ENCODE peak calls at places on chromosome 7, in four cellular contexts. One of them, this sample, is unnamed.

GRCh38 chr7:127844707-127845331 is 186.4 kb downstream of the LRRC4 start:
- DNase-seq in suprapubic skin: no peak
- DNase-seq in testis: peak; percentile 74
- DNase-seq in thyroid gland: peak; percentile 62
- DNase-seq in this sample: peak; percentile 78

GRCh38 chr7:131218727-131219128 is 108.9 kb upstream of the MKLN1 start:
- DNase-seq in suprapubic skin: no peak
- DNase-seq in testis: no peak
- DNase-seq in thyroid gland: no peak
- DNase-seq in this sample: no peak

GRCh38 chr7:76428868-76429805 is 4.4 kb downstream of the ZP3 start:
- DNase-seq in suprapubic skin: peak; percentile 73
- DNase-seq in testis: no peak
- DNase-seq in thyroid gland: no peak
- DNase-seq in this sample: peak; percentile 58

GRCh38 chr7:16619979-16620408 is 25.6 kb downstream of the ANKMY2 start:
- DNase-seq in suprapubic skin: no peak
- DNase-seq in testis: no peak
- DNase-seq in thyroid gland: no peak
- DNase-seq in this sample: no peak

GRCh38 chr7:143390098-143390772 is 9.1 kb downstream of the ZYX start:
- DNase-seq in suprapubic skin: no peak
- DNase-seq in testis: no peak
- DNase-seq in thyroid gland: no peak
- DNase-seq in this sample: no peak

GRCh38 chr7:93036807-93037206 is 81.0 kb downstream of the SAMD9 start:
- DNase-seq in suprapubic skin: no peak
- DNase-seq in testis: no peak
- DNase-seq in thyroid gland: no peak
- DNase-seq in this sample: no peak

GRCh38 chr7:25854608-25855497 is 297.1 kb upstream of the NFE2L3 start:
- DNase-seq in suprapubic skin: peak; percentile 84
- DNase-seq in testis: peak; percentile 90
- DNase-seq in thyroid gland: no peak
- DNase-seq in this sample: peak; percentile 86

GRCh38 chr7:75875113-75876080 is 3.4 kb upstream of the RHBDD2 start:
- DNase-seq in suprapubic skin: no peak
- DNase-seq in testis: no peak
- DNase-seq in thyroid gland: no peak
- DNase-seq in this sample: no peak

GRCh38 chr7:158075633-158076001 is 512.0 kb downstream of the PTPRN2 start:
- DNase-seq in suprapubic skin: no peak
- DNase-seq in testis: no peak
- DNase-seq in thyroid gland: no peak
- DNase-seq in this sample: no peak

GRCh38 chr7:36304099-36304425 is 85.6 kb upstream of the ANLN start:
- DNase-seq in suprapubic skin: peak; percentile 54
- DNase-seq in testis: no peak
- DNase-seq in thyroid gland: no peak
- DNase-seq in this sample: no peak

GRCh38 chr7:133201470-133201869 is 51.4 kb upstream of the EXOC4 start:
- DNase-seq in suprapubic skin: no peak
- DNase-seq in testis: no peak
- DNase-seq in thyroid gland: no peak
- DNase-seq in this sample: no peak

GRCh38 chr7:503575-504111 is 16.0 kb downstream of the PDGFA start:
- DNase-seq in suprapubic skin: no peak
- DNase-seq in testis: no peak
- DNase-seq in thyroid gland: no peak
- DNase-seq in this sample: peak; percentile 78

GRCh38 chr7:83457022-83457892 is 191.7 kb downstream of the SEMA3E start:
- DNase-seq in suprapubic skin: no peak
- DNase-seq in testis: no peak
- DNase-seq in thyroid gland: no peak
- DNase-seq in this sample: no peak

GRCh38 chr7:129774359-129774758 is 162.8 kb downstream of the NRF1 start:
- DNase-seq in suprapubic skin: no peak
- DNase-seq in testis: no peak
- DNase-seq in thyroid gland: no peak
- DNase-seq in this sample: no peak

GRCh38 chr7:144713850-144714249 is 122.0 kb downstream of the TPK1 start:
- DNase-seq in suprapubic skin: no peak
- DNase-seq in testis: no peak
- DNase-seq in thyroid gland: no peak
- DNase-seq in this sample: no peak

GRCh38 chr7:20651960-20652544 is 36.6 kb downstream of the ABCB5 start:
- DNase-seq in suprapubic skin: no peak
- DNase-seq in testis: peak; percentile 23
- DNase-seq in thyroid gland: no peak
- DNase-seq in this sample: no peak

GRCh38 chr7:55052726-55053431 is 34.1 kb downstream of the EGFR start:
- DNase-seq in suprapubic skin: no peak
- DNase-seq in testis: no peak
- DNase-seq in thyroid gland: no peak
- DNase-seq in this sample: no peak

GRCh38 chr7:12683678-12684077 is 3.8 kb upstream of the ARL4A start:
- DNase-seq in suprapubic skin: no peak
- DNase-seq in testis: no peak
- DNase-seq in thyroid gland: no peak
- DNase-seq in this sample: no peak

GRCh38 chr7:33062023-33062781 is at the start of gene NT5C3A:
- DNase-seq in suprapubic skin: peak; percentile 79
- DNase-seq in testis: peak; percentile 36
- DNase-seq in thyroid gland: peak; percentile 47
- DNase-seq in this sample: peak; percentile 72

GRCh38 chr7:20509892-20510645 is 105.4 kb upstream of the ABCB5 start:
- DNase-seq in suprapubic skin: no peak
- DNase-seq in testis: no peak
- DNase-seq in thyroid gland: no peak
- DNase-seq in this sample: no peak

GRCh38 chr7:77439572-77439971 is 23.4 kb upstream of the GSAP start:
- DNase-seq in suprapubic skin: no peak
- DNase-seq in testis: peak; percentile 69
- DNase-seq in thyroid gland: peak; percentile 23
- DNase-seq in this sample: no peak

GRCh38 chr7:41058986-41059741 is 643.7 kb downstream of the INHBA start:
- DNase-seq in suprapubic skin: no peak
- DNase-seq in testis: no peak
- DNase-seq in thyroid gland: no peak
- DNase-seq in this sample: no peak

GRCh38 chr7:38179719-38180333 is 1.8 kb downstream of the STARD3NL start:
- DNase-seq in suprapubic skin: no peak
- DNase-seq in testis: no peak
- DNase-seq in thyroid gland: no peak
- DNase-seq in this sample: no peak

GRCh38 chr7:128322040-128322643 is 21.6 kb downstream of the RBM28 start:
- DNase-seq in suprapubic skin: no peak
- DNase-seq in testis: no peak
- DNase-seq in thyroid gland: no peak
- DNase-seq in this sample: no peak

GRCh38 chr7:143519411-143520131 is 41.9 kb downstream of the TAS2R41 start:
- DNase-seq in suprapubic skin: no peak
- DNase-seq in testis: no peak
- DNase-seq in thyroid gland: no peak
- DNase-seq in this sample: no peak

GRCh38 chr7:47299496-47299895 is 282.4 kb downstream of the TNS3 start:
- DNase-seq in suprapubic skin: no peak
- DNase-seq in testis: no peak
- DNase-seq in thyroid gland: no peak
- DNase-seq in this sample: no peak
- H3K27ac ChIP-seq in suprapubic skin: no peak overlapping the region
- H3K27ac ChIP-seq in testis: no peak overlapping the region
- H3K27ac ChIP-seq in thyroid gland: no peak overlapping the region
- H3K27ac ChIP-seq in this sample: no peak overlapping the region

GRCh38 chr7:107100824-107101223 is 56.3 kb downstream of the PRKAR2B start:
- DNase-seq in suprapubic skin: no peak
- DNase-seq in testis: no peak
- DNase-seq in thyroid gland: no peak
- DNase-seq in this sample: no peak
- TF ChIP-seq POLR2A in suprapubic skin: no peak
- TF ChIP-seq POLR2A in testis: no peak
- TF ChIP-seq POLR2A in thyroid gland: no peak
- TF ChIP-seq POLR2A in this sample: no peak

DNA sequence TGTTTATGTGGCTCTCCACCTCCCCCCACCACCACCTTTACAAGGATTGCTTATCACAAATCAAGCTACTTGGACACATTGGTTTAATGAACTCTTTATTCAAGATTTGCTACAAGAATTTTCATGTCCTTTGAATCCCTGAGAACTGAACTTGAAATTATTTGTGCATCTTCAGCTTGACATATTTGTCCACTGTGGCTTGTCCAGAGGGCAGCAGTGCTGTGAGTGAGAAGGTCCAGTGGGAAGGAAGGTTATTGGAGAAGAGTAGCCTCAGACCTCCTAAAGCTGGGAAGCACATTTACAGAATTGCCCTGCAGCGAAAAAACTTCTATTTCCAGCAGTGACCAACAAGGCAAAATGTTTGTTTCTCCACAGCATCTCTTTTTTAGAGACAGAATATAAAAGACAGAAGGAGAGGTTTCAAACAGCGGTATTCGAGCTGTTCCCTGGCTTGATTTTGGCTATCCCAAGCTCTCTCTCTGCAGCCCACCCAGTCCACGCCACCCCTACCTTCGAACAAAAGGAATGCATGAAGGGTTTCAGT is 2.2 kb upstream of the HOXA11 start:
- DNase-seq in suprapubic skin: no peak
- DNase-seq in testis: no peak
- DNase-seq in thyroid gland: no peak
- DNase-seq in this sample: no peak
- H3K4me3 ChIP-seq in suprapubic skin: no peak overlapping the region
- H3K4me3 ChIP-seq in testis: no peak overlapping the region
- H3K4me3 ChIP-seq in thyroid gland: no peak overlapping the region
- H3K4me3 ChIP-seq in this sample: peak overlapping the region; percentile 71

DNA sequence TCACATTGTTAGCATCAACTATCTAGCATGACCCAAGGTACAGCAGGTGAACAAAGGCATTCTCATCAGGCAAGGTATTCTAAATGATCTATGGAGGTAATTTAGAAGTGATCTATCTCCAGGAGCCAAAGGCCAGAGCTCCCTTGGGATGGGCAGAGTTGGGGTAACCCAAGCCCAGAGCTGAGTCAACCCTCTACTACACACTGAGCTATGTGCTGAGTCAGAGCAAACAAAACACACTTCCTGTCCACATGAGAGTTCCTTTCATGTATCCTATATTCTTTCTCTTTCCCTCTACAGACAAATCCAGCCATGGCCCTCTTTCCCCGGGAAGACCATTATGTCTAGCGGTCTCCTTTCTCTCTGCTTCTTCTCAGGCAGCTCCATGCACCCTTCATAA is 68.2 kb upstream of the AGK start:
- DNase-seq in suprapubic skin: no peak
- DNase-seq in testis: no peak
- DNase-seq in thyroid gland: no peak
- DNase-seq in this sample: no peak
- H3K27ac ChIP-seq in suprapubic skin: no peak overlapping the region
- H3K27ac ChIP-seq in testis: no peak overlapping the region
- H3K27ac ChIP-seq in thyroid gland: no peak overlapping the region
- H3K27ac ChIP-seq in this sample: no peak overlapping the region

GRCh38 chr7:51142741-51143390 is 173.7 kb downstream of the COBL start:
- DNase-seq in suprapubic skin: no peak
- DNase-seq in testis: no peak
- DNase-seq in thyroid gland: no peak
- DNase-seq in this sample: no peak

GRCh38 chr7:51138121-51139085 is 178.2 kb downstream of the COBL start:
- DNase-seq in suprapubic skin: no peak
- DNase-seq in testis: no peak
- DNase-seq in thyroid gland: no peak
- DNase-seq in this sample: no peak

GRCh38 chr7:51141451-51141971 is 175.1 kb downstream of the COBL start:
- DNase-seq in suprapubic skin: no peak
- DNase-seq in testis: no peak
- DNase-seq in thyroid gland: no peak
- DNase-seq in this sample: no peak

GRCh38 chr7:51140203-51140938 is 176.2 kb downstream of the COBL start:
- DNase-seq in suprapubic skin: no peak
- DNase-seq in testis: no peak
- DNase-seq in thyroid gland: no peak
- DNase-seq in this sample: no peak

DNA sequence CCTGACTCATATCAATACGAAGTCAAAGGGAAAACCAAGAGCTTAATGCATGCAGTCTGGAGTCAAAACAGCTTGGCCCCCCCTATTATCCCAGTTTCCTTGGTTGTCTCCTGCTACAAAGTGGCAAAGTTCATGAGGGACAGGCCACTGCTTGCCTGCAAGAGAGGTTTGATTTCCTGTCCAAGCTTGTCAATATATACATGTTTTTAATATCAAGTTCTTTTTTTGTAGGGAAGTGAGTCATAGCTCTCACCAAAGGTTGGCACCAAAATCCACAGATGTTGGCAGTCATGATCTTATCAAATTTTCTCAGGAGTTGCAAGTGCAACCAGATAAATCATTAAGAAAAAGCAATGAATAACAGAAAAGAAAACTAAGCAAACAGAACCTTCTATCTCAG is 176.8 kb downstream of the COBL start:
- DNase-seq in suprapubic skin: no peak
- DNase-seq in testis: no peak
- DNase-seq in thyroid gland: no peak
- DNase-seq in this sample: no peak
- TF ChIP-seq POLR2A in suprapubic skin: no peak
- TF ChIP-seq POLR2A in testis: no peak
- TF ChIP-seq POLR2A in thyroid gland: no peak
- TF ChIP-seq POLR2A in this sample: no peak

DNA sequence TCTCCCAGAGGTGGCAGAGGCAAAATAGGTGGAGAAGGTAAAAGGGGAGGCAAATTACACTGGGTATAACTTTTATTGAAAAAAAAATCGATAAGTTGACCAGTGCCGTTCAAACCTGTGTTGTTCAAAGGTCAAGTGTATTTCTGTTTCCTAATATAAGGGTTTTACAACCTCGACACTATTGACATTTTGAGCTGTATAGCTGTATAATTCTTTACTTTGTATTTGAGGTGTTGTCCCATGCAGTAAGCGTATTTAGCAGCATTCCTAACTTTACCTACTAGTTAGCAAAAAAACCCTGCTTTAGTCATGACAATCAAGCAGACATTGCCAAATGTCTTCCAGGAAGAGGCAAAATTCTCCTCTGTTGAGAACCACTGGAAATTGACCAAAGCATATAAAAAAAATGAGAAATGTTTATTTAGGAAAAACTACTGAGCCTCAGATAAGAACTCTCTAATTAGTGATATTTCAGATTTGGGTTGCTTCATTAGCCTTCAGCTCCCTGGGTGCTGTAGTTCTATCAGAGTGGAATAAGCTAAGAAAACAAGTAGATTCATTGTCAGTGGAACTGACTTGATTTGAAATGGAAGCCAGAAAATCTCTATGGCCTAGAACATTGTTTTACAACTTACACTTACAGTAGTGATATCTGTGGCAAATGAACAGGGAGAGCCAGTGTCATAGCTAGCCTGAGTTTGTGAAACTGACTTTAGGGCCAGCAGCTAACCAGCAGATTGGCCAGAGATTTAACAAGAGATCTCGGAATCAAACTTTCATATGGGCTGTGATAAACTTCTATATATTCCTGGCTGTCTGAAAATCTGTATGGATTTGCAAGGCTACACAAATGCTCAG is 331.6 kb downstream of the DGKB start:
- DNase-seq in suprapubic skin: no peak
- DNase-seq in testis: no peak
- DNase-seq in thyroid gland: no peak
- DNase-seq in this sample: no peak
- H3K4me3 ChIP-seq in suprapubic skin: no peak overlapping the region
- H3K4me3 ChIP-seq in testis: no peak overlapping the region
- H3K4me3 ChIP-seq in thyroid gland: no peak overlapping the region
- H3K4me3 ChIP-seq in this sample: no peak overlapping the region